ENCODE peak calls at places on chromosomes 12 and 14, in four cellular contexts. Y is upper lobe of right lung, E is GM10248, N is gastrocnemius medialis. P is an unnamed sample.

GRCh38 chr14:89807151-89807550 is 147.4 kb downstream of the EFCAB11 start:
- DNase-seq in Y (no peak), E (no peak), N (no peak), P (no peak)

GRCh38 chr12:16027012-16027411 is 115.9 kb downstream of the DERA start:
- DNase-seq in Y (no peak), E (no peak), N (no peak), P (no peak)

GRCh38 chr14:94373708-94374107 is 14.7 kb downstream of the SERPINA1 start:
- DNase-seq in Y (no peak), E (no peak), N (no peak), P (no peak)

GRCh38 chr12:89427508-89428156 is 75.3 kb upstream of the DUSP6 start:
- DNase-seq in Y (no peak), E (peak; percentile 18), N (no peak), P (no peak)

GRCh38 chr12:32918890-32919791 is 22.6 kb upstream of the PKP2 start:
- DNase-seq in Y (no peak), E (peak; percentile 26), N (no peak), P (no peak)

GRCh38 chr14:24508155-24508554 is at the start of gene CMA1:
- DNase-seq in Y (no peak), E (no peak), N (no peak), P (no peak)

GRCh38 chr12:115208098-115208497 is 524.1 kb upstream of the TBX3 start:
- DNase-seq in Y (no peak), E (no peak), N (no peak), P (no peak)

GRCh38 chr12:64383675-64384074 is 6.9 kb downstream of the C12orf56 start:
- DNase-seq in Y (no peak), E (no peak), N (no peak), P (no peak)

GRCh38 chr14:90785474-90785873 is 30.8 kb downstream of the TTC7B start:
- DNase-seq in Y (no peak), E (no peak), N (no peak), P (no peak)

GRCh38 chr14:102759416-102759815 is 17.8 kb upstream of the TRAF3 start:
- DNase-seq in Y (no peak), E (no peak), N (no peak), P (no peak)

GRCh38 chr14:89277229-89277628 is 139.8 kb downstream of the FOXN3 start:
- DNase-seq in Y (no peak), E (no peak), N (no peak), P (no peak)

GRCh38 chr14:22448905-22449611 is 140.0 kb downstream of the DAD1 start:
- DNase-seq in Y (no peak), E (peak; percentile 38), N (no peak), P (no peak)

GRCh38 chr12:105053116-105053572 is 31.1 kb downstream of the ALDH1L2 start:
- DNase-seq in Y (peak; percentile 68), E (peak; percentile 57), N (peak; percentile 14), P (peak; percentile 77)

GRCh38 chr14:43795600-43796228 is 711.4 kb downstream of the FSCB start:
- DNase-seq in Y (no peak), E (no peak), N (no peak), P (no peak)

GRCh38 chr12:100061814-100062213 is 77.1 kb upstream of the ANKS1B start:
- DNase-seq in Y (no peak), E (no peak), N (no peak), P (no peak)

GRCh38 chr14:72892103-72892878 is 1.6 kb downstream of the DPF3 start:
- DNase-seq in Y (no peak), E (no peak), N (no peak), P (no peak)

GRCh38 chr14:21612324-21612723 is 22.4 kb downstream of the OR10G2 start:
- DNase-seq in Y (no peak), E (peak; percentile 22), N (no peak), P (no peak)

GRCh38 chr14:20314026-20314425 is 8.3 kb upstream of the TTC5 start:
- DNase-seq in Y (no peak), E (no peak), N (no peak), P (no peak)

GRCh38 chr12:106840217-106840616 is 65.7 kb downstream of the RIC8B start:
- DNase-seq in Y (no peak), E (no peak), N (no peak), P (no peak)

GRCh38 chr12:5201554-5202243 is 158.0 kb downstream of the KCNA5 start:
- DNase-seq in Y (no peak), E (no peak), N (no peak), P (no peak)

GRCh38 chr12:92147491-92147890 is 1.8 kb upstream of the BTG1 start:
- DNase-seq in Y (no peak), E (no peak), N (no peak), P (no peak)

GRCh38 chr12:45816652-45817051 is 87.1 kb downstream of the ARID2 start:
- DNase-seq in Y (no peak), E (no peak), N (no peak), P (no peak)
- TF ChIP-seq CTCF in Y (no peak), E (no peak), N (no peak), P (no peak)

GRCh38 chr12:48814313-48815280 is 3.7 kb upstream of the CACNB3 start:
- DNase-seq in Y (peak; percentile 94), E (peak; percentile 96), N (peak; percentile 49), P (peak; percentile 88)
- TF ChIP-seq CTCF in Y (peak; percentile 99), E (peak; percentile 100), N (peak; percentile 95), P (no peak)

GRCh38 chr12:94139816-94140215 is 8.6 kb upstream of the PLXNC1 start:
- DNase-seq in Y (no peak), E (no peak), N (no peak), P (no peak)
- TF ChIP-seq CTCF in Y (no peak), E (no peak), N (no peak), P (no peak)

GRCh38 chr12:56213878-56214277 is 7.8 kb downstream of the RNF41 start:
- DNase-seq in Y (no peak), E (no peak), N (no peak), P (no peak)

GRCh38 chr12:56220611-56221232 is 1.0 kb downstream of the RNF41 start:
- DNase-seq in Y (peak; percentile 71), E (no peak), N (no peak), P (no peak)

GRCh38 chr12:56219840-56220239 is 1.9 kb downstream of the RNF41 start:
- DNase-seq in Y (no peak), E (no peak), N (no peak), P (no peak)

GRCh38 chr12:56212360-56212759 is 9.4 kb downstream of the RNF41 start:
- DNase-seq in Y (no peak), E (no peak), N (no peak), P (no peak)

DNA sequence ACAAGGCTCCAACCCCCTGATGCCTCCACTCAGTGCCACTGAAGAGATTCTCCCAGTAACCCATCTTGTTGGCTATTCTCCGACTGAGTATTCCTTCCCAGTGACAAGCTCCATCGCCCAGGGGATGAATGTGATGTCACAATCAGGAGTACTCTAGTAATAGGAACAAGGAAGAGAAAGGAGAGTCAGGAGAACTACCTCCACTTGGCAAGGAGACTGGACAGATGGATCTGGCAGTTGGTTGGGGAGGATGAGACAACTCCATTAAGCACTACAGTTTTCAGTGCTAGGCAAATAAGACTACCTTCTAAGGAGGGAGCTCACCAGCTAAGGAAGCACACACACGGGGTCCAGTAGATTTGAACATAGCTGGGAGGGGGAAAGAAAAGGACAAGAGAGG is 5.3 kb downstream of the RNF41 start:
- DNase-seq in Y (no peak), E (no peak), N (no peak), P (no peak)
- TF ChIP-seq CTCF in Y (no peak), E (no peak), N (no peak), P (no peak)

GRCh38 chr12:120225852-120226640 is 25.1 kb upstream of the RPLP0 start:
- DNase-seq in Y (peak; percentile 88), E (peak; percentile 81), N (no peak), P (no peak)
- TF ChIP-seq CTCF in Y (peak; percentile 9), E (no peak), N (no peak), P (no peak)

GRCh38 chr14:51224551-51224950 is 15.5 kb upstream of the TMX1 start:
- DNase-seq in Y (no peak), E (no peak), N (no peak), P (no peak)

GRCh38 chr14:51216602-51217001 is 23.4 kb upstream of the TMX1 start:
- DNase-seq in Y (no peak), E (no peak), N (no peak), P (no peak)

GRCh38 chr14:51225751-51226150 is 14.3 kb upstream of the TMX1 start:
- DNase-seq in Y (no peak), E (no peak), N (no peak), P (no peak)

DNA sequence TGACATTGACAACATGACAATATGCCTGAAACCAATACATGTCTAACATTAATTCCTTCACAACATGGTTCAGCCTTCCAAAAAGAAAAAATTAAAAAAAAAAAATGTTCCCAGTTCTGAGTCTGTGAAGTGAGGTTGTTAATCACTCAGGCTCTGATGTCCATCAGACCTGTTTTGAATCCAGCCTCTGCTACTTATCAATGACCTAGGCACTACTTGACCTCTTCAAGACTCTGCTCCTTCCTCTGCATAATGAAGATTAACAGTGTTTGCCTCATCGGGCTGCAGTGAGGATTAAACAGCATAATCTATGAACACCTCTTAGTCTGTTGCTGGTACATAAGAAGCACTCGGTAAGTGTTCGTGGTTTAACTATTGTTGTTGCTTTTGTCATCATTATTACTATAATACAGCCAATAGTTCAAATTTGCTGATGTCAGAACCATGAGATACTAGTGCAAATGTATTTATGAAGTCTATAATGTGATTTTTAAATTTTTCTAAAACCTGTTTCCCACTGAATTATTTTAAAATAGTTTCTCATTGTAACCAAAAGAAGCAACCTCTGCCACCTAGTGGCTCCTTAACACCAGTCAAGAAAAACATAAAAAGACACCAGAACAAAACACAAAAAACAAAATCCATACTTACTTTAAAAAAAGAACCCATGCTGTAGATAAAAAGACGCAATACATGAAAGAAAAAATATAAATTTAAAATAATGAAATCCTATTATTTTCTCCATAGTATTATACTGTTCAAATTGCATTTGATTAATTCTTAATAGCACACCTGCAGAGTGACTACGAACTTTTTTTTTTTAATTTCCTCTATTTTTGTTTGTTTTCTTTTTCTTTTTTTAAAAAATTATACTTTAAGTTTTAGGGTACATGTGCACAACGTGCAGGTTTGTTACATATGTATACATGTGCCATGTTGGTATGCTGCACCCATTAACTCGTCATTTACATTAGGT is 20.3 kb upstream of the TMX1 start:
- DNase-seq in Y (no peak), E (no peak), N (no peak), P (no peak)
- TF ChIP-seq CTCF in Y (peak; percentile 65), E (peak; percentile 59), N (peak; percentile 64), P (no peak)

GRCh38 chr12:80837342-80837978 is 100.3 kb downstream of the LIN7A start:
- DNase-seq in Y (no peak), E (no peak), N (no peak), P (no peak)
- TF ChIP-seq CTCF in Y (peak; percentile 65), E (peak; percentile 67), N (no peak), P (no peak)